ENCODE peak calls at places on chromosomes 1 and 21, in seven cellular contexts. C, G, B, F, M, Q and D are unnamed samples.

GRCh38 chr1:231923461-231924132 is 297.0 kb downstream of the DISC1 start:
- DNase-seq in B (no peak), C (no peak), G (peak), F (no peak), Q (no peak), M (no peak), D (no peak)

GRCh38 chr1:247824023-247824422 is at the start of gene OR14A16:
- DNase-seq in Q (no peak), B (no peak), M (no peak), F (no peak), G (no peak), C (no peak), D (no peak)

GRCh38 chr1:21651214-21652042 is 17.7 kb downstream of the RAP1GAP start:
- DNase-seq in Q (peak), B (no peak), G (no peak), C (no peak), M (no peak), F (no peak), D (no peak)

GRCh38 chr1:47431534-47431933 is 6.3 kb upstream of the FOXD2 start:
- DNase-seq in C (no peak), B (no peak), F (peak), M (no peak), Q (no peak), G (peak), D (peak)

GRCh38 chr1:41343790-41344679 is 17.2 kb upstream of the FOXO6 start:
- DNase-seq in M (peak), C (peak), Q (no peak), B (no peak), F (no peak), G (no peak), D (no peak)

GRCh38 chr21:27570306-27570868 is 603.5 kb upstream of the ADAMTS5 start:
- DNase-seq in G (peak), Q (no peak), M (no peak), C (peak), F (peak), B (no peak), D (peak)

GRCh38 chr1:39737546-39738169 is 1.0 kb upstream of the PPIE start:
- DNase-seq in C (no peak), G (peak), F (peak), M (no peak), B (no peak), Q (no peak), D (no peak)

GRCh38 chr1:115474166-115474565 is 136.1 kb upstream of the NGF start:
- DNase-seq in F (no peak), B (no peak), Q (no peak), M (no peak), C (peak), G (no peak), D (no peak)

GRCh38 chr1:67957026-67957425 is 93.4 kb downstream of the DIRAS3 start:
- DNase-seq in C (no peak), G (no peak), B (no peak), M (no peak), F (no peak), Q (no peak), D (no peak)

GRCh38 chr1:44721521-44722361 is 9.2 kb downstream of the RNU5D-1 start:
- DNase-seq in G (peak), M (peak), C (peak), B (peak), F (peak), Q (peak), D (peak)

GRCh38 chr1:41856361-41857285 is 62.1 kb downstream of the HIVEP3 start:
- DNase-seq in Q (no peak), G (no peak), C (no peak), F (no peak), B (no peak), M (no peak), D (no peak)

GRCh38 chr21:32717851-32718316 is 9.9 kb downstream of the SYNJ1 start:
- DNase-seq in Q (no peak), G (no peak), B (no peak), F (no peak), M (peak), C (no peak), D (no peak)

GRCh38 chr1:7616076-7616833 is 154.8 kb upstream of the VAMP3 start:
- DNase-seq in C (no peak), G (peak), Q (no peak), B (no peak), M (no peak), F (peak), D (no peak)

GRCh38 chr1:23066075-23066474 is 46.8 kb downstream of the KDM1A start:
- DNase-seq in G (no peak), B (no peak), Q (no peak), C (no peak), F (no peak), M (no peak), D (no peak)

GRCh38 chr21:34020005-34020847 is 53.2 kb upstream of the MRPS6 start:
- DNase-seq in C (no peak), F (no peak), G (no peak), Q (peak), B (no peak), M (peak), D (no peak)

GRCh38 chr1:81695741-81696140 is 105.0 kb upstream of the ADGRL2 start:
- DNase-seq in M (no peak), G (peak), C (no peak), Q (no peak), F (peak), B (no peak), D (peak)

GRCh38 chr1:112698366-112699310 is 8.3 kb downstream of the RHOC start:
- DNase-seq in G (peak), Q (no peak), C (no peak), B (peak), M (no peak), F (no peak), D (no peak)

GRCh38 chr1:167486090-167486824 is 32.1 kb downstream of the CD247 start:
- DNase-seq in Q (no peak), G (no peak), M (no peak), B (no peak), C (peak), F (peak), D (no peak)

GRCh38 chr21:44399955-44400790 is 46.8 kb downstream of the TRPM2 start:
- DNase-seq in C (peak), F (no peak), Q (no peak), M (no peak), B (no peak), G (no peak), D (no peak)

GRCh38 chr1:57850572-57850971 is 426.7 kb upstream of the DAB1 start:
- DNase-seq in Q (no peak), M (no peak), F (no peak), C (no peak), B (no peak), G (no peak), D (no peak)

GRCh38 chr1:160681067-160681890 is 30.3 kb downstream of the CD48 start:
- DNase-seq in M (peak), Q (peak), B (peak), F (peak), C (peak), G (peak), D (peak)

GRCh38 chr1:161096514-161096913 is 1.6 kb upstream of the KLHDC9 start:
- DNase-seq in C (peak), Q (no peak), G (peak), B (no peak), M (peak), F (no peak), D (no peak)

GRCh38 chr1:109193653-109194590 is 19.8 kb upstream of the SARS1 start:
- DNase-seq in M (peak), G (peak), F (no peak), C (no peak), Q (peak), B (no peak), D (no peak)

GRCh38 chr1:167551359-167551758 is 2.2 kb downstream of the CREG1 start:
- DNase-seq in G (no peak), B (no peak), M (peak), C (no peak), Q (no peak), F (no peak), D (no peak)

GRCh38 chr1:78519446-78519845 is 28.7 kb downstream of the PTGFR start:
- DNase-seq in F (no peak), G (peak), Q (no peak), M (no peak), B (no peak), C (no peak), D (peak)

GRCh38 chr1:228249508-228250305 is 41.9 kb downstream of the OBSCN start:
- DNase-seq in G (no peak), C (no peak), B (no peak), Q (no peak), F (no peak), M (no peak), D (no peak)

GRCh38 chr1:29849038-29849750 is 612.9 kb downstream of the PTPRU start:
- DNase-seq in C (peak), G (peak), F (peak), Q (no peak), M (peak), B (no peak), D (peak)

GRCh38 chr1:63795455-63795854 is 21.6 kb downstream of the ROR1 start:
- DNase-seq in C (no peak), B (no peak), Q (no peak), G (no peak), M (no peak), F (no peak), D (no peak)

GRCh38 chr1:26289158-26290059 is 9.5 kb downstream of the SH3BGRL3 start:
- DNase-seq in F (no peak), M (peak), G (no peak), C (no peak), Q (peak), B (peak), D (no peak)

GRCh38 chr1:235503333-235504121 is 725 bp downstream of the B3GALNT2 start:
- DNase-seq in Q (no peak), B (peak), G (peak), F (peak), M (peak), C (peak), D (peak)

GRCh38 chr1:2179283-2180013 is 15.1 kb downstream of the FAAP20 start:
- DNase-seq in C (no peak), Q (no peak), G (no peak), B (no peak), F (no peak), M (no peak), D (no peak)

GRCh38 chr1:1093610-1093943 is 19.5 kb upstream of the RNF223 start:
- DNase-seq in M (no peak), B (peak), F (no peak), G (no peak), C (no peak), Q (no peak), D (no peak)

GRCh38 chr1:241401156-241401555 is 44.2 kb upstream of the RGS7 start:
- DNase-seq in C (no peak), Q (no peak), F (no peak), M (no peak), G (peak), B (no peak), D (no peak)

GRCh38 chr1:14529436-14529835 is 69.0 kb upstream of the KAZN start:
- DNase-seq in C (no peak), Q (no peak), G (no peak), M (no peak), F (no peak), B (no peak), D (no peak)

GRCh38 chr1:59214764-59215208 is 82.1 kb upstream of the FGGY start:
- DNase-seq in Q (no peak), B (no peak), G (no peak), F (peak), M (no peak), C (peak), D (no peak)

GRCh38 chr1:15242766-15243165 is 4.3 kb upstream of the FHAD1 start:
- DNase-seq in G (no peak), C (no peak), M (no peak), Q (no peak), F (no peak), B (no peak), D (no peak)

GRCh38 chr1:223175032-223175431 is 32.0 kb upstream of the TLR5 start:
- DNase-seq in M (no peak), C (no peak), Q (no peak), G (no peak), F (no peak), B (no peak), D (peak)
- TF ChIP-seq CTCF in M (no peak), C (no peak), Q (no peak), G (no peak), F (peak), B (no peak), D (peak)

GRCh38 chr1:118563969-118564951 is 379.2 kb upstream of the SPAG17 start:
- DNase-seq in B (no peak), M (no peak), Q (no peak), C (no peak), G (peak), F (no peak), D (no peak)
- TF ChIP-seq CTCF in B (no peak), M (no peak), Q (no peak), C (no peak), G (no peak), F (no peak), D (peak)

GRCh38 chr1:226734611-226735153 is 4.4 kb downstream of the ITPKB start:
- DNase-seq in Q (no peak), B (no peak), G (no peak), C (no peak), F (no peak), M (no peak), D (no peak)

GRCh38 chr1:226731257-226731893 is 7.7 kb downstream of the ITPKB start:
- DNase-seq in C (no peak), M (no peak), B (no peak), G (no peak), F (no peak), Q (no peak), D (no peak)

GRCh38 chr1:226733876-226734414 is 5.1 kb downstream of the ITPKB start:
- DNase-seq in Q (no peak), M (no peak), C (no peak), G (no peak), B (no peak), F (no peak), D (no peak)

GRCh38 chr1:226733309-226733708 is 5.8 kb downstream of the ITPKB start:
- DNase-seq in F (no peak), B (no peak), C (no peak), Q (no peak), G (no peak), M (no peak), D (no peak)

DNA sequence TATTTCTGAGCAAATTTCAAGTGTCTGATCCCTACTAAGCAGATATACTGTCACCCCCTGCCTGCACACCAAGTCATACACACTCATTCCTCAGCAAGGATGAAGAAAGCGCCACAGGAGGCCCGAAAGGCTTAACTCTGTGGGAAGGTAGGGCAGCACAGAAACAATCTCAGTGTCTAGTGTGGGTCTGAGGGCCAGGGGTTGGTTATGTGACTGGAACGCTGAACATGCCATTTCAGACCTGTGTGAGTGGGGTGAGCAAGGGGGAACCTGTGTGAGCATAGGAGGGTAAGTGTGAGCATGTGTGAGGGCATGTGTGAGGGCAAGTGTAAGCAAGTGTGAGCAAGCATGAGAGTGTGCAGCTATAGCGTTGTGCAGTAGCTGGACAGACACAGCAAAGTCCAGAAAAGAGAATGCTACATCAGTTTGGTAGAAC is 6.2 kb downstream of the ITPKB start:
- DNase-seq in Q (no peak), F (no peak), B (no peak), M (no peak), C (no peak), G (no peak), D (no peak)
- TF ChIP-seq CTCF in Q (no peak), F (no peak), B (no peak), M (no peak), C (no peak), G (no peak), D (no peak)

GRCh38 chr1:209899948-209900347 is 38.1 kb upstream of the SYT14 start:
- DNase-seq in C (no peak), Q (no peak), B (no peak), G (no peak), M (peak), F (no peak), D (no peak)
- TF ChIP-seq CTCF in C (no peak), Q (no peak), B (no peak), G (peak), M (peak), F (peak), D (peak)